ENCODE peak calls at places on chromosomes 16 and 17, in four cellular contexts. E is tibial nerve, B is cardiac fibroblast, W is heart left ventricle. I is an unnamed sample.

GRCh38 chr17:55607736-55608341 is 96.6 kb upstream of the SMIM36 start:
- DNase-seq in E (peak), B (peak), W (no peak), I (peak)

GRCh38 chr16:51565149-51565548 is 414.1 kb upstream of the SALL1 start:
- DNase-seq in E (no peak), B (no peak), W (no peak), I (no peak)

GRCh38 chr17:60680754-60681153 is 3.1 kb downstream of the BCAS3 start:
- DNase-seq in E (no peak), B (no peak), W (no peak), I (no peak)

GRCh38 chr17:78900816-78901215 is 2.2 kb downstream of the CEP295NL start:
- DNase-seq in E (no peak), B (no peak), W (no peak), I (no peak)

GRCh38 chr16:59164461-59164860 is 430.3 kb upstream of the GOT2 start:
- DNase-seq in E (no peak), B (no peak), W (no peak), I (no peak)

GRCh38 chr16:25198021-25198420 is 18.7 kb upstream of the AQP8 start:
- DNase-seq in E (no peak), B (peak), W (no peak), I (no peak)

GRCh38 chr16:81035975-81036750 is 521 bp downstream of the ATMIN start:
- DNase-seq in E (no peak), B (peak), W (peak), I (peak)

GRCh38 chr17:68621065-68621464 is 19.9 kb upstream of the FAM20A start:
- DNase-seq in E (no peak), B (no peak), W (no peak), I (no peak)

GRCh38 chr16:16086653-16087446 is 136.4 kb downstream of the ABCC6 start:
- DNase-seq in E (no peak), B (no peak), W (no peak), I (no peak)

GRCh38 chr16:51766739-51767138 is 615.7 kb upstream of the SALL1 start:
- DNase-seq in E (no peak), B (no peak), W (no peak), I (no peak)

GRCh38 chr16:73020409-73020884 is 27.5 kb downstream of the ZFHX3 start:
- DNase-seq in E (peak), B (peak), W (peak), I (peak)

GRCh38 chr16:56944954-56945839 is 13.3 kb downstream of the HERPUD1 start:
- DNase-seq in E (no peak), B (no peak), W (no peak), I (no peak)

GRCh38 chr17:55202906-55203305 is 61.9 kb upstream of the HLF start:
- DNase-seq in E (no peak), B (no peak), W (no peak), I (no peak)

GRCh38 chr17:79045001-79045729 is 21.2 kb downstream of the C1QTNF1 start:
- DNase-seq in E (no peak), B (no peak), W (no peak), I (no peak)

GRCh38 chr17:41691031-41691777 is 2.5 kb downstream of the EIF1 start:
- DNase-seq in E (no peak), B (peak), W (no peak), I (no peak)

GRCh38 chr16:57867000-57867561 is 64.8 kb upstream of the KIFC3 start:
- DNase-seq in E (no peak), B (no peak), W (no peak), I (no peak)

GRCh38 chr17:13001991-13002615 is 15.7 kb downstream of the ELAC2 start:
- DNase-seq in E (no peak), B (peak), W (no peak), I (no peak)

GRCh38 chr16:46607529-46607928 is 13.7 kb downstream of the SHCBP1 start:
- DNase-seq in E (no peak), B (peak), W (no peak), I (peak)

GRCh38 chr17:68195667-68196393 is 52.0 kb upstream of the AMZ2 start:
- DNase-seq in E (no peak), B (no peak), W (peak), I (no peak)

GRCh38 chr17:31499771-31500554 is 108.5 kb downstream of the RAB11FIP4 start:
- DNase-seq in E (no peak), B (no peak), W (peak), I (peak)

GRCh38 chr16:4393243-4393606 is 21.6 kb downstream of the VASN start:
- DNase-seq in E (no peak), B (no peak), W (no peak), I (no peak)

GRCh38 chr17:80782536-80783427 is 208.9 kb upstream of the CHMP6 start:
- DNase-seq in E (no peak), B (peak), W (no peak), I (no peak)

GRCh38 chr16:12421688-12422087 is 382.0 kb downstream of the CPPED1 start:
- DNase-seq in E (no peak), B (no peak), W (no peak), I (no peak)

GRCh38 chr17:42171831-42172230 is 9.1 kb downstream of the KCNH4 start:
- DNase-seq in E (no peak), B (no peak), W (no peak), I (no peak)

GRCh38 chr17:56978441-56979090 is 635 bp downstream of the SCPEP1 start:
- DNase-seq in E (no peak), B (peak), W (no peak), I (peak)

GRCh38 chr16:89484923-89485679 is 5.3 kb downstream of the ANKRD11 start:
- DNase-seq in E (no peak), B (no peak), W (no peak), I (no peak)

GRCh38 chr16:27677300-27677699 is 127.4 kb downstream of the KATNIP start:
- DNase-seq in E (no peak), B (peak), W (no peak), I (peak)

GRCh38 chr17:27247071-27247957 is 46.6 kb upstream of the WSB1 start:
- DNase-seq in E (peak), B (peak), W (peak), I (peak)

GRCh38 chr16:55965099-55965498 is 89.9 kb upstream of the CES5A start:
- DNase-seq in E (no peak), B (no peak), W (no peak), I (no peak)

GRCh38 chr16:11547517-11547916 is 39.2 kb downstream of the LITAF start:
- DNase-seq in E (no peak), B (no peak), W (no peak), I (no peak)

GRCh38 chr17:72542317-72542716 is 421.5 kb downstream of the SOX9 start:
- DNase-seq in E (no peak), B (no peak), W (no peak), I (no peak)

GRCh38 chr17:71163121-71163812 is 957.6 kb upstream of the SOX9 start:
- DNase-seq in E (no peak), B (no peak), W (no peak), I (peak)

GRCh38 chr16:3149193-3149530 is 14.3 kb downstream of the ZNF213 start:
- DNase-seq in E (no peak), B (no peak), W (peak), I (no peak)

GRCh38 chr17:10021239-10021638 is 116.2 kb upstream of the RCVRN start:
- DNase-seq in E (peak), B (no peak), W (no peak), I (peak)

GRCh38 chr16:73113326-73113720 is 65.4 kb upstream of the ZFHX3 start:
- DNase-seq in E (no peak), B (peak), W (no peak), I (no peak)

GRCh38 chr17:17874478-17874877 is 37.7 kb upstream of the SREBF1 start:
- DNase-seq in E (no peak), B (peak), W (peak), I (peak)

GRCh38 chr17:74888440-74888839 is 5.0 kb downstream of the FADS6 start:
- DNase-seq in E (no peak), B (no peak), W (no peak), I (no peak)

GRCh38 chr17:74892974-74893911 is at the start of gene FADS6:
- DNase-seq in E (no peak), B (no peak), W (no peak), I (no peak)

GRCh38 chr17:74893936-74894671 is 671 bp upstream of the FADS6 start:
- DNase-seq in E (no peak), B (no peak), W (no peak), I (no peak)

GRCh38 chr17:74890554-74890953 is 2.9 kb downstream of the FADS6 start:
- DNase-seq in E (no peak), B (no peak), W (no peak), I (no peak)

DNA sequence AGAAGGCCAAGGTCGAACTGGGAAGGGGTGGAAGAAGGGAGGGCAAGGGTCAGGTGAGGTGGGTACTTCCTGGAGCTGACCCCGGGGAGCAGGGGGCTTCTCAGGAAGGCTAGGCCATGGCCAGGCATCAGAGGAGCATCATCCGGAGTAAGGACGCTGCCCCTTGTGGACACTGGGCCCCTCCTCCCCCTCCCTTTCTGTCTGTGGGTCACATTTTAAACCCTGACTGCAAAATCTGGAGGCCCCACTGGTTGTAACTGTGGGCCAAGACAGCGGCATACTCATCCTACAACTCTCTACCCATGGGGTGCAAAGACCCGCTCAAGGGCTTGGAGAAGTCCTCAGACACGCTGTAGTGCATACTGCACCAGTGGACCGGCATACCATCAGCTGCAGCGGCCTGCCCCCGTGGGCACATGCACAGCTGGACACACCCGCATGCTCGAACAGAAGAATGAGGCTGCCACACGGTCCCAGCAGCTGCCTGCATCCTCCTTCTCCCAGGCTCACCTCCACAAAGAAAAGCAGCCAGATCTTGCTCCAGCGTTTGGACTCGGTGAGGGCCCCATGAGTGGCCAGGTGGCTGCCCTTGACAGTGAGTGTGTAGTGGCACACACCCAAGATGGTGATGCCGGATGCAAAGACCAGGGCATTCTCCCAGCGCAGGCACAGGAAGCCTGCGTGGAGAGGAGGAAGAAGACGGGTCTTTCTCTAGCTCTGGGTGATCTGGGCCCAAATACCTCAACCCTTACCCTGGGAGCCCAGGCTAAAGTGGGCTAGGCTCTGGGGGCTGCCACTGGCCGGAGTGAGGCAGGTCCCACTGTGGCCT is 1.2 kb downstream of the FADS6 start:
- DNase-seq in E (no peak), B (no peak), W (no peak), I (no peak)
- H3K4me3 ChIP-seq in E (no peak), B (no peak), W (no peak), I (no peak)

GRCh38 chr16:84116720-84117481 is at the start of gene MBTPS1:
- DNase-seq in E (peak), B (peak), W (peak), I (peak)
- TF ChIP-seq CTCF in E (peak), B (no peak), W (peak), I (no peak)

DNA sequence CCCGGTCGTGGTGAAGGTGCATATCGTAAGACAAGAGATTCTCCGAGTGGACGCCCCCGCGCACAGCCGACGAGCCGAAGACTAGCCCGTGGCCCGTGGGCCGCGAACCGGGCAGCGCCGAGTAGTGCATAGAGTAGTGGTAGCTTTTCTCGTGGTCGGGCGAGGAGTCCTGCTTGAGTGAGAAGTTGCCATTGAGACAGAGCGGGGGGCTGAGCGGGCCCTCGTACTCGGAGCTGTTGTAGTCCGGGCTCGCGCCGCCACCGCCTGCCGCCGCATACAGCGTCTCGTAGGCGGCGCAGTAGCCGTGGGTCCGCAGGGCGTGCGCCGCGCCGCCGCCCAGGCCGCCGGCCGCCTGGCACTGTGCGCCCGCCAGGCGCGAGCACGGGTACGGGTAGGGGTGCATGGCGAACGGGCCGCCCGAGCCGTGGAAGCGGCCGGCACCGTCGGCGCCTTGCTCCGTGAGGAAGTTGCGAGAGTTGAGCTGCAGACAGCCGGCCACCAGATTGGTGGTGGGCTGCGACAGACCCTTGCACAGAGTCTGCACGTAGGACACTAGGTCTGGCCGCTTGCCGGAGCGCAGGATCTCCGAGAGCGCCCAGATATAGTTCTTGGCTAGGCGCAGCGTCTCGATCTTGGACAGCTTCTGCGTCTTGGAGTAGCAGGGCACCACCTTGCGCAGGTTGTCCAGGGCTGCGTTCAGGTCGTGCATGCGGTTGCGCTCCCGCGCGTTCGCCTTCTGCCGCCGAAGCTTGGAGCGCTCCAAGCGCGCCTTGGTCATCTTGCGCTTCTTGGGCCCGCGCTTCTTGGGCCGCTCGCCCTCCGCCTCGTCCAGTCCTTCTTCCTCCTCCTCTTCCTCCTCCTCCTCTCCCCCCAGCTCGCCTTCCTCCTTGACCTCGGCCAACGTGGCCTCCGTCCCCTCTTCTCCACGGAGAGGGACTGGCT is 2.0 kb downstream of the NEUROD2 start:
- DNase-seq in E (no peak), B (peak), W (no peak), I (peak)
- H3K4me3 ChIP-seq in E (peak), B (no peak), W (peak), I (no peak)

DNA sequence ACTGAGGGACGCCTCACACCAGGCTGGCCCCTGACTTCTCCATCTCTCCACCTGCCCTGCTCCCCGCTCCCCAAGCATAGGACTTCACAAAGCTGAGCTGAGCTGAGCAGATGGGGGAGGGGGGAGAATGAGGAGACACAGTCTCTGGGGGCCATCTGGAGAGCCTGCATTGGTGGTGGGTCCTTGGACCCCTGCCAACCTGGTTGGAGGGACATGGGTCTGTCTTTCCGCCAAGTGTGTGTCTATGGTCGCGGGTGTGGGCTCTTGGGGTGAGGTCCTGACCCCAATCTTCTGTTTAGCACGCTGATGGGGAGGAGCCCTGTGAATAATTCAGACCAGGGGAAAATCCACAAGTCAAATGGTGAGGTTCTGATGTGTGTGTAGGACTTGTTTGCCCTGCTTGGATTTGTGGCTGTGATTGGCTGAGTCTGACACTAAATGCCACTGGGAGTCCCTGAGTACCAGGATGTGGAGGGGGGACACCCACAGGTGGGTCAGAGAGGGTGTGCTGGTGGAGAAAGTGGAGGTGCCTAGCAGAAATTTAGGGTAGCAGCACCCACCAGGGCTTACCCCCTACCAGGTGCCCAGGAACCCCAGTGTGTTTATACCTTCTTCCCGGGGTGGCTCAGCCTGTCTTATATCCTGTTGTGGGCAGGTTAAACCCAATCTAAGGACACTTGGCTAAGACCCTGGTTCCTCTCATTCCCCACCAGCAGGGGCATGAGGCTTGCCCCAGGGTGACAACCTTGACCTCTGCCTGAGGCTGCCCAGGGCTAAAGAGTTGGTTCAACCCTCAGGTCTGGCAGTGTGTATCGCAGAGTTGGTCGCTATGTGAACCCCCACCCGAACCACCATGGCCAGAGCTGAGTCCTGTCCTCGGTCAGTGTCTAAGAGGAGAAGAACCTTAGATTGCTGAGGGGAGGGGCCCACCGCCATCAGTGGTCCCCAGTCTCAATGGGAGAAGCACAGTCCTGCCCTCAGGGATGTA is 2.1 kb downstream of the FMNL1 start:
- DNase-seq in E (no peak), B (no peak), W (no peak), I (no peak)
- TF ChIP-seq CTCF in E (no peak), B (no peak), W (no peak), I (no peak)

GRCh38 chr17:29041091-29041490 is 1.9 kb upstream of the PIPOX start:
- DNase-seq in E (no peak), B (no peak), W (no peak), I (no peak)

GRCh38 chr17:29042026-29042678 is 789 bp upstream of the PIPOX start:
- DNase-seq in E (no peak), B (no peak), W (no peak), I (no peak)

GRCh38 chr17:29045026-29045425 is 2.1 kb downstream of the PIPOX start:
- DNase-seq in E (no peak), B (no peak), W (no peak), I (no peak)

GRCh38 chr17:29043539-29044165 is 711 bp downstream of the PIPOX start:
- DNase-seq in E (no peak), B (no peak), W (no peak), I (no peak)

DNA sequence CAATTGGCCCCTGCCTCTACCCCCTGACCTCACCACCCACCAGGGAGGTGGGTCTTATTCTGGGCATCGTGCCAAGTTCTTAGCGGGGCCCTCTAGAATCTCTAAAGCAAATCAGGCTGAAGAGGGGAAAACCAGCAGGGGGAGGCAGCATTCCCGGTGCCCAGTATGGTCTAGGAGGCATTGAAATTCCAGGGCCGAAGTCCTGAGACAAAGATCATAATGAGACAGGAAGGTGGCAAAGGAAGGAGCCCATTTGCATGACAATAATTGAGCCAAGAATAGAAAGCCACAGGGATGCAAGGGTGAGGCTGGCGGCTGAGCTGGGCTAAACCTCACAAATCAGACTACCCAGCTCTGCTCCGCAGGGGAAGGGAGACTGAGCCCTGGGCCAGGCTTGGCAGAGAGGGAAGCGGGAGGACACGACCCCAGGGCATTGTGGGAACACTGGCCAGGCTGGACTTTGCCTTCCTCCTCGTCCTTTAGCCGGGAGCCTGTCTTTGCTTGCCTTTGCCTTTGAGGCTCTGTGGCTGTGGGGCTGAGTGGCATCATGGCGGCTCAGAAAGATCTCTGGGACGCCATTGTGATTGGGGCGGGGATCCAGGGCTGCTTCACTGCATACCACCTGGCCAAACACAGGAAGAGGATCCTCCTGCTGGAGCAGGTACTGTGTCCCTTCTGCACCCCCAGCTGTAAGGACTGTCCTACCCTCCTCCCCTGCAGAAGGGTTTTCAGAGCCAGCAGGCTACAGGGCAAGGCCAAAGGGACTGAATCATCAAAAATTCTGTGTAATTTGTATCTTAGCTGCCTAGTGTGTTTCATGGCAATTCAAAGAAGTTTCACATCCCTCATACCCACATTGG is at the start of gene PIPOX:
- DNase-seq in E (no peak), B (peak), W (no peak), I (peak)
- H3K4me3 ChIP-seq in E (no peak), B (no peak), W (no peak), I (no peak)

I was measured in astrocyte of the spinal cord.